ENCODE peak calls at places on chromosomes 5 and 9, in six cellular contexts. I is GM23338, Q is HCT116, D is K562, F is breast epithelium, L is stomach. T is an unnamed sample.

GRCh38 chr5:139749242-139749641 is 46.4 kb upstream of the PSD2 start:
- DNase-seq in Q (no peak), F (no peak), D (no peak), L (no peak), I (no peak), T (no peak)

GRCh38 chr9:123335227-123335985 is 20.6 kb upstream of the CRB2 start:
- DNase-seq in F (no peak), L (no peak), Q (no peak), I (peak), D (no peak), T (no peak)

GRCh38 chr9:68685770-68686169 is 19.3 kb upstream of the PIP5K1B start:
- DNase-seq in L (peak), Q (peak), I (peak), D (peak), F (no peak), T (peak)

GRCh38 chr9:71767421-71768321 is 642 bp downstream of the CEMIP2 start:
- DNase-seq in D (peak), I (peak), Q (no peak), L (peak), F (peak), T (peak)

GRCh38 chr9:22111176-22111870 is 102.2 kb upstream of the CDKN2B start:
- DNase-seq in L (no peak), Q (no peak), F (no peak), I (no peak), D (no peak), T (no peak)

GRCh38 chr9:134187110-134187531 is 22.8 kb upstream of the RNU6ATAC start:
- DNase-seq in I (peak), D (peak), L (no peak), F (no peak), Q (no peak), T (no peak)

GRCh38 chr9:93326654-93327053 is 124.8 kb upstream of the FAM120A start:
- DNase-seq in L (no peak), I (no peak), D (no peak), F (no peak), Q (no peak), T (no peak)

GRCh38 chr5:120405923-120406322 is 58.2 kb upstream of the PRR16 start:
- DNase-seq in L (no peak), D (no peak), F (no peak), I (no peak), Q (no peak), T (no peak)

GRCh38 chr5:146553446-146553845 is 37.5 kb upstream of the GPR151 start:
- DNase-seq in D (no peak), L (no peak), I (no peak), F (no peak), Q (no peak), T (no peak)

GRCh38 chr5:154713615-154714125 is 41.5 kb upstream of the LARP1 start:
- DNase-seq in L (no peak), Q (no peak), D (no peak), F (no peak), I (peak), T (peak)

GRCh38 chr9:106892632-106893031 is 29.7 kb downstream of the ZNF462 start:
- DNase-seq in L (no peak), I (peak), D (no peak), F (peak), Q (peak), T (peak)

GRCh38 chr5:67173959-67174358 is 22.6 kb downstream of the CD180 start:
- DNase-seq in I (no peak), D (no peak), F (no peak), Q (no peak), L (no peak), T (no peak)

GRCh38 chr5:134046330-134046729 is 41.6 kb upstream of the VDAC1 start:
- DNase-seq in L (no peak), D (no peak), Q (no peak), F (no peak), I (no peak), T (no peak)

GRCh38 chr5:2695200-2695891 is 56.1 kb downstream of the IRX2 start:
- DNase-seq in D (no peak), F (no peak), L (peak), Q (no peak), I (no peak), T (no peak)

GRCh38 chr5:132766806-132767055 is 10.3 kb downstream of the SEPTIN8 start:
- DNase-seq in L (no peak), Q (no peak), I (no peak), D (no peak), F (no peak), T (no peak)

GRCh38 chr9:105142406-105143092 is 101.9 kb upstream of the SLC44A1 start:
- DNase-seq in L (no peak), D (no peak), Q (no peak), F (no peak), I (no peak), T (no peak)

GRCh38 chr9:113614843-113615648 is 151.5 kb downstream of the RGS3 start:
- DNase-seq in F (no peak), L (no peak), D (no peak), Q (no peak), I (no peak), T (no peak)

GRCh38 chr5:167730121-167730520 is 561.3 kb upstream of the WWC1 start:
- DNase-seq in L (no peak), Q (no peak), F (no peak), D (no peak), I (no peak), T (no peak)

GRCh38 chr9:19048966-19049871 is at the start of gene RRAGA:
- DNase-seq in Q (peak), D (peak), L (peak), F (peak), I (peak), T (peak)

GRCh38 chr9:91945277-91946074 is 4.6 kb downstream of the ROR2 start:
- DNase-seq in I (peak), F (no peak), D (peak), Q (no peak), L (peak), T (peak)

GRCh38 chr5:135645781-135646180 is 67.0 kb upstream of the CXCL14 start:
- DNase-seq in Q (no peak), I (no peak), L (no peak), D (no peak), F (no peak), T (no peak)

GRCh38 chr9:114735732-114736131 is 53.7 kb upstream of the TEX48 start:
- DNase-seq in I (no peak), Q (no peak), L (no peak), D (no peak), F (no peak), T (no peak)
- H3K4me3 ChIP-seq in I (no peak), Q (no peak), L (no peak), D (no peak), F (no peak), T (no peak)

GRCh38 chr5:110623875-110624274 is 102.6 kb downstream of the TMEM232 start:
- DNase-seq in L (no peak), D (no peak), Q (no peak), F (no peak), I (no peak), T (no peak)
- TF ChIP-seq POLR2AphosphoS5 in L (no peak), D (no peak), Q (no peak), F (no peak), I (no peak), T (no peak)

DNA sequence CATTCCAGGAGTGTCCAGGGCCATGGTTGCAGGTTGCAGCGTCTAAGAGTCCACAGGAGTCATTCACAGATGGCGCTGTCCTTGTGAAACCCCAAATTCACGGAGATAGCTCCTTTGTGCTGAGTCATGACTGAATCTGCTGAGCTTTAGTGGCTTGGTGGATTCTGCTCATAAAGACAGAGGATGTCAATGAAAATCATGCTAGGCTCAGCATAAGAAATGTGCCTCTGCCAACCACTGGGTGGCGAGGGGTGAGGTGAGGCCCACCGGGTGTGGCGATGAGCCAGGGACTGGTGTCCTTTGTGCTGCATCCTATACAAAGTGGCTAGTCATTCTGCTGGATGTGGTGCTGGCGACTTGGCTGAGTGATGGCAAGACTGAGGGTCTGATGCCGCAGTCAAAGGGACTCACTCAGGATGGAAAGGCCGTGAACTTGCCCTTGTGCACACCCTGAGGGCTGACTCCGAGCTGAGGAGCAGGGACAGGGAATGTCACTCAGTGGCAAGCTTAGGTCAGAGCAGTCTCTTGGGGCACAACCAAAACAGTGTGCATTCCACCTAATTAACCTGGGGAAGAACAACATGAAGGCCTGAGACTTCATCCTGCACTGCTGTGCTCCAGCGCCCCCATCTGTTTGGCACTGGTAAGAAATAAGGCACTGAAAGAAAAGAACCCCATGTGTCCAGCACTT is 71.5 kb downstream of the DAP start:
- DNase-seq in Q (no peak), F (no peak), I (peak), D (peak), L (no peak), T (no peak)
- TF ChIP-seq CTCF in Q (peak), F (no peak), I (peak), D (peak), L (no peak), T (no peak)

DNA sequence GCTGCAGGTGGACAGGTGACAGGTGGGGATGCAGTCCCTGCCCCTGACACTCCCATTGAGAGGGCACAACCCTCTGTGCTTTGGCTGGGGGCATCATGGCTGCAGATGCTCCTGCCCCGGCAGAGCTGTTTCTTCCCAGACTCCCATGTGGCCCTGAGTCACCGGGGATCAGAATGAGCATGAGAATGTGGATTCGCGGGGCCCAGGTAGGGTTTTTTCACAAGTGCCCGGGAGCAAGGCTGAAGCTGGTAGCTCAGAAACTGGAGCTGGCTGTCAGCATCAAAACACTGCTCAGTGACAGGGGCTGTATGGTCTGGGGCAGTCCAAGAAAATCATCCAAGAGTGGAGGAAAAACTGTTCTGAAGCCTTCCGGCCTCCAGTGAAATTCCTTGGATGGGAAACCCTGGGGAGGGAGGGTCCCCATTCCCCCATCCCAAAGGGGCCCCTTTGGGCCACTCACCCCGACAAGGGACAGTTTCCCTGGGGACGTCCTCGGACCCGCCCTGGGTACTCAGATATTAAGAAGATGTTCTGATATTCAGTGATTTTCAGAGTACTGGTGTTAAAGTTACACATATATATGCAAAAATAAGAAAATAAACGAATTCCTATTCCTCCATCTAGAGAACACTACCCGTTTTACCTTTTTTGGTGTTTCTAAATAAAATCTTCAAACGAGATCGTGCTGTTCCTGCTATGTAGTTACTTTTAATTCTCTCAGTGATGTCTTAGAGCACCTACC is 120.1 kb upstream of the LPCAT1 start:
- DNase-seq in Q (no peak), D (no peak), F (no peak), I (peak), L (no peak), T (no peak)
- H3K4me3 ChIP-seq in Q (no peak), D (no peak), F (no peak), I (peak), L (no peak), T (no peak)

GRCh38 chr5:157265714-157266285 is at the start of gene CYFIP2:
- DNase-seq in I (peak), F (no peak), D (peak), L (peak), Q (no peak), T (peak)
- TF ChIP-seq POLR2AphosphoS5 in I (peak), F (no peak), D (no peak), L (no peak), Q (peak), T (peak)

GRCh38 chr9:89171693-89172092 is 6.9 kb downstream of the SHC3 start:
- DNase-seq in I (no peak), Q (no peak), D (no peak), L (no peak), F (no peak), T (no peak)
- TF ChIP-seq CTCF in I (peak), Q (no peak), D (peak), L (peak), F (no peak), T (no peak)

DNA sequence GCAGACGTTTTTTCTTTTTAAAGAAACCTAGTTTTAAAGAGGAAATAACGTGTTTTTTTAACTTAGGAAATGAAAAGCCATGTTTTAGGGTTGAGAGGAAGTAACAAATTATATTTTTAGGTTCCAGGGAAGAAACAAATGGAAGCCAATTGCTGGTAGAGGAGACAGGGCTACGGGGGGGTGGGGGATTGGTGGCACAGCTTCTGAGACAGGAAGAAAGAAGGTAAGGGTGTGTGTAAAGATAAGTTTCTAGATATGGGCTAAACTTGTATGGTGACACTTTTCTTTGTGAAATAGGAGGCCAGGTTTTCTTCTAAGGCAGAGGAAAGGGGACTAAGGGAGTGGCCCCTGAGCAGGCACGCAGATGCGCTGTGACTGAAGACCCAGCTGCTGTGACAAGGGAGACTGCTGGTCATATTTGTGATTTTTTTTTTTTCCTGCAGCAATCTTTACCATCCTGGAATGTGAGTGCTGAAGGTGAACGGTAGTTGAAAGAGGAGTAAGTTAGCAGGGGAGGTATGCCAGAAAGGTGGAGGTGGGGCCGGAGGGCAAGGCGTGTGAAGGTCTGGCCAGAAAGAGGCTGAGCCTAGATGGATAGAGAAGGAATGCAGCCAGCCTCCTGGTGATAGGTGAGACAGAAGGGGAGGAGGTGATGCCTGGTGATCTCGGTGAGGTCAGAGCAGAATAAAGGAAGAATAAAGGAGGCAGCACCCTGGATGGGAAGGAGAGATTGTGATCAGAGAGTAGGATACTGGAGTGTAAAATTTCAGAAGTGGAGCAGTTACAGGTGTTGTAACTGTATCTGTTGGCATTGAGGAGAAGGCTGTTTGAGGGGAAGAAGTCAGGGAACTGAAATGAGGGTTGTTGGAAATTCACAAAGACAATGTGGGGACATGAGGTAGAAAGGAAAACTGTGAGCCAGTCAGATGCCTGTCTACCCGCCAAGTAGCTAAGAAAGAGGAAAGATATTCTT is 1.7 kb downstream of the GNG10 start:
- DNase-seq in L (no peak), F (no peak), I (peak), D (peak), Q (no peak), T (no peak)
- H3K4me3 ChIP-seq in L (peak), F (peak), I (peak), D (peak), Q (peak), T (no peak)

T was measured in transverse colon.